ENCODE peak calls at places on chromosome 6, in eight cellular contexts. One of them, this sample, is unnamed. For H3K4me1, the result is how much of the 10 kb centered on the place peaks cover.

GRCh38 chr6:106300944-106301343 is 24.6 kb downstream of the ATG5 start:
- DNase-seq in cardiac muscle cell: peak
- DNase-seq in left lung: no peak
- DNase-seq in aorta: no peak
- DNase-seq in mesenchymal stem cell: peak
- DNase-seq in right cardiac atrium: no peak
- DNase-seq in MM.1S: peak
- DNase-seq in heart right ventricle: no peak
- DNase-seq in this sample: no peak

GRCh38 chr6:2819891-2820814 is 21.5 kb downstream of the SERPINB1 start:
- DNase-seq in right cardiac atrium: no peak
- DNase-seq in left lung: no peak
- DNase-seq in MM.1S: no peak
- DNase-seq in aorta: no peak
- DNase-seq in heart right ventricle: no peak
- DNase-seq in cardiac muscle cell: peak
- DNase-seq in mesenchymal stem cell: no peak
- DNase-seq in this sample: no peak

GRCh38 chr6:144133225-144133821 is 17.0 kb upstream of the STX11 start:
- DNase-seq in right cardiac atrium: no peak
- DNase-seq in MM.1S: no peak
- DNase-seq in mesenchymal stem cell: no peak
- DNase-seq in aorta: no peak
- DNase-seq in cardiac muscle cell: no peak
- DNase-seq in left lung: no peak
- DNase-seq in heart right ventricle: no peak
- DNase-seq in this sample: no peak

GRCh38 chr6:26158581-26159416 is 71.6 kb downstream of the HFE start:
- DNase-seq in heart right ventricle: peak
- DNase-seq in MM.1S: peak
- DNase-seq in cardiac muscle cell: peak
- DNase-seq in right cardiac atrium: peak
- DNase-seq in mesenchymal stem cell: peak
- DNase-seq in aorta: peak
- DNase-seq in left lung: peak
- DNase-seq in this sample: peak

GRCh38 chr6:53192590-53193232 is 44.1 kb upstream of the GCM1 start:
- DNase-seq in aorta: no peak
- DNase-seq in mesenchymal stem cell: no peak
- DNase-seq in right cardiac atrium: peak
- DNase-seq in left lung: no peak
- DNase-seq in heart right ventricle: peak
- DNase-seq in MM.1S: no peak
- DNase-seq in cardiac muscle cell: peak
- DNase-seq in this sample: no peak

GRCh38 chr6:168916576-168917207 is 337.0 kb downstream of the THBS2 start:
- DNase-seq in aorta: no peak
- DNase-seq in mesenchymal stem cell: no peak
- DNase-seq in right cardiac atrium: peak
- DNase-seq in heart right ventricle: no peak
- DNase-seq in cardiac muscle cell: peak
- DNase-seq in left lung: no peak
- DNase-seq in MM.1S: no peak
- DNase-seq in this sample: no peak

GRCh38 chr6:89371849-89372505 is 19.5 kb upstream of the UBE2J1 start:
- DNase-seq in cardiac muscle cell: peak
- DNase-seq in left lung: peak
- DNase-seq in aorta: peak
- DNase-seq in right cardiac atrium: peak
- DNase-seq in MM.1S: peak
- DNase-seq in mesenchymal stem cell: peak
- DNase-seq in heart right ventricle: peak
- DNase-seq in this sample: peak

GRCh38 chr6:37202788-37203491 is 33.0 kb downstream of the PIM1 start:
- DNase-seq in left lung: no peak
- DNase-seq in right cardiac atrium: no peak
- DNase-seq in MM.1S: no peak
- DNase-seq in heart right ventricle: no peak
- DNase-seq in mesenchymal stem cell: no peak
- DNase-seq in cardiac muscle cell: no peak
- DNase-seq in aorta: no peak
- DNase-seq in this sample: no peak

GRCh38 chr6:158259136-158259535 is 53.1 kb upstream of the TULP4 start:
- DNase-seq in heart right ventricle: no peak
- DNase-seq in right cardiac atrium: no peak
- DNase-seq in MM.1S: no peak
- DNase-seq in left lung: no peak
- DNase-seq in aorta: no peak
- DNase-seq in mesenchymal stem cell: no peak
- DNase-seq in cardiac muscle cell: no peak
- DNase-seq in this sample: no peak

GRCh38 chr6:34021001-34021838 is 124.7 kb downstream of the GRM4 start:
- DNase-seq in mesenchymal stem cell: no peak
- DNase-seq in cardiac muscle cell: no peak
- DNase-seq in left lung: no peak
- DNase-seq in right cardiac atrium: no peak
- DNase-seq in MM.1S: no peak
- DNase-seq in heart right ventricle: no peak
- DNase-seq in aorta: peak
- DNase-seq in this sample: no peak

GRCh38 chr6:151317206-151317994 is 74.0 kb downstream of the ZBTB2 start:
- DNase-seq in mesenchymal stem cell: peak
- DNase-seq in right cardiac atrium: no peak
- DNase-seq in heart right ventricle: no peak
- DNase-seq in aorta: no peak
- DNase-seq in left lung: no peak
- DNase-seq in cardiac muscle cell: peak
- DNase-seq in MM.1S: no peak
- DNase-seq in this sample: no peak

GRCh38 chr6:131368077-131368911 is 204.7 kb upstream of the ARG1 start:
- DNase-seq in heart right ventricle: peak
- DNase-seq in aorta: no peak
- DNase-seq in left lung: peak
- DNase-seq in cardiac muscle cell: peak
- DNase-seq in MM.1S: peak
- DNase-seq in right cardiac atrium: peak
- DNase-seq in mesenchymal stem cell: no peak
- DNase-seq in this sample: no peak

GRCh38 chr6:5398530-5398929 is 137.2 kb downstream of the FARS2 start:
- DNase-seq in mesenchymal stem cell: peak
- DNase-seq in right cardiac atrium: no peak
- DNase-seq in heart right ventricle: no peak
- DNase-seq in left lung: no peak
- DNase-seq in aorta: no peak
- DNase-seq in MM.1S: peak
- DNase-seq in cardiac muscle cell: peak
- DNase-seq in this sample: no peak

GRCh38 chr6:150254671-150255228 is 111.9 kb downstream of the PPP1R14C start:
- DNase-seq in right cardiac atrium: no peak
- DNase-seq in MM.1S: no peak
- DNase-seq in aorta: no peak
- DNase-seq in mesenchymal stem cell: no peak
- DNase-seq in left lung: no peak
- DNase-seq in cardiac muscle cell: no peak
- DNase-seq in heart right ventricle: no peak
- DNase-seq in this sample: no peak
- H3K4me1 ChIP-seq in right cardiac atrium: under half
- H3K4me1 ChIP-seq in MM.1S: under half
- H3K4me1 ChIP-seq in aorta: under half
- H3K4me1 ChIP-seq in mesenchymal stem cell: under half
- H3K4me1 ChIP-seq in left lung: under half
- H3K4me1 ChIP-seq in cardiac muscle cell: under half
- H3K4me1 ChIP-seq in heart right ventricle: under half
- H3K4me1 ChIP-seq in this sample: under half

DNA sequence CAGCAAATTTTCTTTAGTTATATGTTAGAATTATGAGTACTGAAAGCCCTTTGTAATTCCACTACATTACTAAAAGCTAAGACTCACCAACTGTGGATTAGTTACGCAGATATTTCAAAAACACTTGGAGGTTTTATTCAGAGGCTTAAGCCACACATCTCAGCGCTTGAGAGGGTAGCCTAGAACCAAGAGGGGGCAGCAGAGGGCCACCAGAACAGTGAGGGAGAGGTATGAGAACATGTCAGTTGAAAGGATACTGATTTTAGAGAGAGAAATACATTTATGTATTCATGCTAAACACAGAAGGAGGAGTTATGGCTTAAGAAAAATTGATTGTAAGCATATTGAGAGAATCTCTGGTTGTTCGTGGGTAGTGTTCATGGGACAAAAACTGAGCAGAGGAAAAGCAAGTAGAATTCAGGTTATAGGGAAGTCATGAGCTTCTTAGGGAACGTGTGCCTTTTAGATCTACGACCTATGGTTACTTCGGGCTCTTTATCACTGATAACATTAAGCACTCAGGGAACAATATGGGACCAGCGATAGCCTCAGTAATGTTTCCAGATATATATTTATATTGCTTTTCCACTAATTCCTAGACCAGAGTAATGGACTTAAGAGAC is 20.4 kb upstream of the SERINC1 start:
- DNase-seq in MM.1S: peak
- DNase-seq in mesenchymal stem cell: peak
- DNase-seq in left lung: peak
- DNase-seq in cardiac muscle cell: peak
- DNase-seq in aorta: peak
- DNase-seq in heart right ventricle: peak
- DNase-seq in right cardiac atrium: peak
- DNase-seq in this sample: peak
- H3K4me1 ChIP-seq in MM.1S: under half
- H3K4me1 ChIP-seq in mesenchymal stem cell: under half
- H3K4me1 ChIP-seq in left lung: under half
- H3K4me1 ChIP-seq in cardiac muscle cell: under half
- H3K4me1 ChIP-seq in aorta: under half
- H3K4me1 ChIP-seq in heart right ventricle: under half
- H3K4me1 ChIP-seq in right cardiac atrium: under half
- H3K4me1 ChIP-seq in this sample: under half

DNA sequence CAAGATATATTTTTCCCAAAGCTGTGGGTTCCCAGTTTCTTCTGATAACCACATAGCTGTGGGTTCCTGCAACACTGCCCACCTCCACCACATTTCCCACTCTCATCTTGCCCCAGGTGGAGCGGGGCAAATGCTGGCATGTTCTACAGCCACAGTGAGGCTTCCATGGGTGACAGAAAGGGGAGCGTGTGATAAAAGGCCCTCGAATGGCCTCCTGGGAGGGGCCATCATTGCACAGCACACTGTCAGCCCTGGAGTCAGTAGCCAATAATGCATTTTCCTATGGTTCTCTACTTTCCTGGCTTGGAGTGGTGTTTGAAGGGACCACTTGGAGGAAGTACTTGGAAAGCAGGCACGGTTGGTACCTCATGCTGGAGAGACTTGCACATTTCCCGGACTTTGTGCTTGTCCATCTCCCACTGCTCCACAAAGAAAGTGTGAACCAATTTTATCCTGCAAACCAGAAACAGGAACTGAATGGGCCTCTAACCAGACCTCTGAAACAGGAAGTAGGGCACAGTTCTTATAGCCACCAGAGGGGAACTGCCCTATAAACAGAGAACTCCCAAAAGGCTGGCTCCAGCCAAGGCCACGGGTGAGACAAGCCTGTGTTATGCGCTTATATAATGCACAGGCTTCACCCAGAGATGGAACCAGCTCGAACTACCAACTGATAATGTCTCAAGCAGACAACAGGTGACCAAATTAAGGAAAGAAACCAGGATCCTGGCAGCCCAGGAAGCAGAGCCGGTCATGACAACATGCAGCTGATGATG is 8.6 kb downstream of the MAP3K5 start:
- DNase-seq in heart right ventricle: peak
- DNase-seq in right cardiac atrium: peak
- DNase-seq in left lung: peak
- DNase-seq in mesenchymal stem cell: no peak
- DNase-seq in cardiac muscle cell: no peak
- DNase-seq in aorta: no peak
- DNase-seq in MM.1S: no peak
- DNase-seq in this sample: no peak
- H3K4me1 ChIP-seq in heart right ventricle: half or more
- H3K4me1 ChIP-seq in right cardiac atrium: under half
- H3K4me1 ChIP-seq in left lung: half or more
- H3K4me1 ChIP-seq in mesenchymal stem cell: under half
- H3K4me1 ChIP-seq in cardiac muscle cell: under half
- H3K4me1 ChIP-seq in aorta: under half
- H3K4me1 ChIP-seq in MM.1S: under half
- H3K4me1 ChIP-seq in this sample: half or more

GRCh38 chr6:85460154-85460950 is 10.5 kb downstream of the NT5E start:
- DNase-seq in heart right ventricle: no peak
- DNase-seq in aorta: no peak
- DNase-seq in MM.1S: no peak
- DNase-seq in right cardiac atrium: peak
- DNase-seq in cardiac muscle cell: peak
- DNase-seq in mesenchymal stem cell: peak
- DNase-seq in left lung: no peak
- DNase-seq in this sample: no peak
- H3K4me1 ChIP-seq in heart right ventricle: half or more
- H3K4me1 ChIP-seq in aorta: under half
- H3K4me1 ChIP-seq in MM.1S: half or more
- H3K4me1 ChIP-seq in right cardiac atrium: under half
- H3K4me1 ChIP-seq in cardiac muscle cell: under half
- H3K4me1 ChIP-seq in mesenchymal stem cell: under half
- H3K4me1 ChIP-seq in left lung: under half
- H3K4me1 ChIP-seq in this sample: under half